ENCODE peak calls at places on chromosomes 1 and 21, in four cellular contexts. H is right atrium auricular region, W is breast epithelium, Z is left ventricle myocardium inferior. Q is an unnamed sample.

GRCh38 chr1:230303822-230304221 is 122.3 kb downstream of the PGBD5 start:
- DNase-seq in W (no peak), H (peak), Z (no peak), Q (no peak)

GRCh38 chr1:160108888-160109662 is 6.5 kb upstream of the ATP1A2 start:
- DNase-seq in W (no peak), Z (no peak), H (no peak), Q (no peak)

GRCh38 chr1:96384611-96385010 is 337.0 kb upstream of the PTBP2 start:
- DNase-seq in H (no peak), Z (no peak), W (no peak), Q (no peak)

GRCh38 chr1:245256528-245256927 is 101.7 kb downstream of the KIF26B start:
- DNase-seq in W (no peak), H (no peak), Z (no peak), Q (no peak)

GRCh38 chr21:19529031-19529430 is 1125.4 kb upstream of the TMPRSS15 start:
- DNase-seq in Z (no peak), W (no peak), H (no peak), Q (no peak)

GRCh38 chr21:37257526-37257966 is 9.6 kb downstream of the VPS26C start:
- DNase-seq in H (no peak), Z (peak), W (no peak), Q (no peak)

GRCh38 chr1:231933711-231934626 is 307.4 kb downstream of the DISC1 start:
- DNase-seq in Z (no peak), W (no peak), H (no peak), Q (no peak)

GRCh38 chr21:26945916-26946315 is 21.0 kb downstream of the ADAMTS5 start:
- DNase-seq in Z (peak), H (no peak), W (no peak), Q (no peak)

GRCh38 chr1:74775735-74776134 is 42.8 kb downstream of the TYW3 start:
- DNase-seq in W (no peak), H (no peak), Z (no peak), Q (no peak)

GRCh38 chr1:206595581-206596318 is 16.5 kb downstream of the EIF2D start:
- DNase-seq in H (no peak), Z (no peak), W (no peak), Q (no peak)

GRCh38 chr21:36554411-36555157 is 74.7 kb upstream of the CLDN14 start:
- DNase-seq in H (no peak), Z (no peak), W (no peak), Q (no peak)

GRCh38 chr1:941588-942383 is 17.3 kb downstream of the NOC2L start:
- DNase-seq in Z (peak), W (no peak), H (peak), Q (no peak)

GRCh38 chr1:62229468-62229867 is 34.8 kb downstream of the L1TD1 start:
- DNase-seq in H (no peak), W (no peak), Z (no peak), Q (no peak)

GRCh38 chr1:71414229-71414628 is 333.4 kb upstream of the ZRANB2 start:
- DNase-seq in W (no peak), Z (no peak), H (no peak), Q (no peak)

GRCh38 chr1:246280551-246280950 is 226.5 kb downstream of the SMYD3 start:
- DNase-seq in H (no peak), Z (no peak), W (no peak), Q (no peak)

GRCh38 chr1:168618351-168618750 is 41.9 kb downstream of the XCL1 start:
- DNase-seq in W (no peak), Z (no peak), H (no peak), Q (no peak)

GRCh38 chr1:8421721-8422120 is 103.8 kb downstream of the SLC45A1 start:
- DNase-seq in Z (no peak), W (no peak), H (no peak), Q (no peak)

GRCh38 chr1:8419172-8419571 is 101.3 kb downstream of the SLC45A1 start:
- DNase-seq in H (peak), W (no peak), Z (no peak), Q (no peak)

GRCh38 chr1:8418301-8418700 is 100.4 kb downstream of the SLC45A1 start:
- DNase-seq in W (no peak), H (no peak), Z (no peak), Q (no peak)

GRCh38 chr1:8420318-8420717 is 102.4 kb downstream of the SLC45A1 start:
- DNase-seq in H (no peak), W (no peak), Z (no peak), Q (no peak)

DNA sequence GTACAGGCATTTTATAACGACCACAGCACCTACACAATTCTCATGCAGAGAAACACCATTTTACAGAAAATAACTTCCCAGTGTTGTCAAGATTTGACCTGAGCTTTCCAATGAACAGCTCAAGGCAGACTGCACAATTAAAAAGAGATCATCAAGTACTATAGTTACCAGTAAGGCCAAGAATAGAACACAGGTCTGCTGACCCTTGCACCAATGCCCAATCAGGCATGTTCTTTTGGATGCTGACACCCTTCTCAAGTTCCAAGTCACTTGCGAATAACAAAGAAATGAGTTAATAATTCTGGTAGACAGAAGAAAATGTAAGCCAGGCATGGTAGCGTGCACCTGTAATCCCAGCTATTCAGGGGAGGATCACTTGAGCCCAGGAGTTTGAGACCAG is 101.9 kb downstream of the SLC45A1 start:
- DNase-seq in W (no peak), Z (no peak), H (no peak), Q (no peak)
- H3K27ac ChIP-seq in W (peak), Z (peak), H (peak), Q (no peak)

DNA sequence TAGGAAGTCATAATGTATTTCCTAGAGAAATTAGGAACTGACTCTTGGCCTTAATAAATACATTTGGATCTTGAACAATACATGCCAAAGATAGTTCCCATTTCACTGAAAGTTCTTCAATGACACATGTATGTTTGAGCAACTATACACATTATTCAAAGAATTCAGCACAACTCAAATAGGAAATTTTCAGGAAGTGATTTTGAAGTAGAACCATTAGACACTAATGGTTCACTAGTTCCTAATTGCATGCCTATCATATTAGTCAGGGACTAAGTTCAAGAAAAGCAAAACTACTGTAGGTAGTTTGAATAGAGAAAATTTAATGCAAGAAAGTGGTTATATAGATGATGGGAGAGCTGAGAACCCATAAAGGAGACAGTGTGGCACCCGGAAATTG is 404.7 kb downstream of the LMO4 start:
- DNase-seq in W (no peak), H (no peak), Z (no peak), Q (no peak)
- H3K27ac ChIP-seq in W (no peak), H (no peak), Z (no peak), Q (no peak)

DNA sequence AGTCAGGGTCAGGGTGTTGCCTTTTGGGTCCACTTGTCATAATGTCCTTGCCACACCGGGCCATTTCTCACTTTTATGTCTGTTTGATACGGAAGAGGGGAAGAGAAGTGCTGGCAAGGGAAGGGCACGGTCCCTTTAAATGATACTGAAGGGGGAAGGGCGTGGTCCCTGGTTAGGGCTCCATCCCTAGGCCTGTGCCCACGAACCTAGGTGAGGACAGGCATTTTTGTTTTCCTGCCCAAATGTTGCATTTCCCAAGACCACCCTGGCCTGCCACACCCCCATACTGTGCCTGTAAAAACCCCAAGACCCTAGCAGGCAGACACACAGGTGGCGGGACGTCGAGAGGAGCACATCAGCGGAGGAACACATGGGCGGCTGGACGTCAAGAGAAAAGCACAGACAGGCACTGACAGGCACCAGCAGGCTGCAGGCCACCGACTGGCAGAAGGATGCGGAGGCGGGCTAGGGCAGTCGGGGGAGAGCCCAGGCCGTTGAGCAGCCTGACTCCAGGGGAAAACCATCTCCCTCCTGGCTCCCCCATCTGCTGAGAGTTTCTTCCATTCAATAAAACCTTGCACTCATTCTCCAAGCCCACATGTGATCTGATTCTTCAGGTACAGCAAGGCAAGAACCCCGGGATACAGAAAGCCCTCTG is 25.4 kb downstream of the B3GALT5 start:
- DNase-seq in Z (no peak), H (no peak), W (no peak), Q (no peak)
- H3K27ac ChIP-seq in Z (no peak), H (no peak), W (no peak), Q (peak)

GRCh38 chr1:65965112-65965511 is 172.4 kb downstream of the PDE4B start:
- DNase-seq in Z (no peak), H (no peak), W (no peak), Q (no peak)

GRCh38 chr1:65965597-65965996 is 172.9 kb downstream of the PDE4B start:
- DNase-seq in H (no peak), Z (no peak), W (no peak), Q (no peak)

GRCh38 chr1:65964123-65964522 is 171.4 kb downstream of the PDE4B start:
- DNase-seq in W (no peak), H (no peak), Z (no peak), Q (no peak)

GRCh38 chr1:65959896-65960295 is 167.2 kb downstream of the PDE4B start:
- DNase-seq in H (no peak), W (no peak), Z (no peak), Q (no peak)

GRCh38 chr1:65963161-65963888 is 170.6 kb downstream of the PDE4B start:
- DNase-seq in H (no peak), W (no peak), Z (no peak), Q (no peak)
- H3K27ac ChIP-seq in H (no peak), W (peak), Z (no peak), Q (no peak)

GRCh38 chr1:225447649-225448048 is 19.8 kb upstream of the LBR start:
- DNase-seq in H (no peak), Z (no peak), W (no peak), Q (no peak)
- H3K27ac ChIP-seq in H (peak), Z (peak), W (peak), Q (no peak)